ENCODE peak calls at places on chromosomes 11 and 22, in nine cellular contexts. B, S, K, R, Q, D, Y, U and T are unnamed samples.
A peak's percentile ranks its signal among the peaks of the same experiment; 100 is the strongest.

GRCh38 chr11:130644187-130644586 is 195.7 kb downstream of the ADAMTS15 start:
- DNase-seq in B (no peak), S (no peak), K (no peak), R (peak; percentile 72), Q (no peak), D (no peak), Y (no peak), U (no peak), T (no peak)

GRCh38 chr11:84468255-84468654 is 1158.9 kb downstream of the DLG2 start:
- DNase-seq in B (no peak), S (no peak), K (no peak), R (no peak), Q (no peak), D (no peak), Y (no peak), U (no peak), T (no peak)

GRCh38 chr11:74043450-74043849 is 34.6 kb upstream of the UCP3 start:
- DNase-seq in B (no peak), S (no peak), K (no peak), R (no peak), Q (no peak), D (no peak), Y (no peak), U (no peak), T (no peak)

GRCh38 chr22:30542811-30543188 is 3.7 kb downstream of the SEC14L6 start:
- DNase-seq in B (no peak), S (no peak), K (no peak), R (no peak), Q (no peak), D (no peak), Y (no peak), U (no peak), T (no peak)

GRCh38 chr11:110907629-110908028 is 195.4 kb upstream of the ARHGAP20 start:
- DNase-seq in B (no peak), S (no peak), K (no peak), R (no peak), Q (no peak), D (peak; percentile 90), Y (no peak), U (no peak), T (no peak)

GRCh38 chr11:92284107-92284506 is 59.5 kb downstream of the FAT3 start:
- DNase-seq in B (no peak), S (no peak), K (no peak), R (no peak), Q (no peak), D (no peak), Y (no peak), U (no peak), T (no peak)

GRCh38 chr11:108960498-108960897 is 295.6 kb downstream of the DDX10 start:
- DNase-seq in B (no peak), S (no peak), K (no peak), R (peak; percentile 37), Q (no peak), D (no peak), Y (no peak), U (no peak), T (no peak)

GRCh38 chr11:68911731-68912130 is 8.0 kb downstream of the IGHMBP2 start:
- DNase-seq in B (no peak), S (peak; percentile 29), K (no peak), R (no peak), Q (no peak), D (no peak), Y (no peak), U (no peak), T (no peak)

GRCh38 chr11:73989156-73989555 is 6.5 kb upstream of the UCP2 start:
- DNase-seq in B (no peak), S (no peak), K (no peak), R (no peak), Q (no peak), D (no peak), Y (no peak), U (no peak), T (no peak)

GRCh38 chr22:31323578-31324550 is 22.3 kb downstream of the PATZ1 start:
- DNase-seq in B (no peak), S (no peak), K (no peak), R (no peak), Q (no peak), D (no peak), Y (no peak), U (no peak), T (no peak)

GRCh38 chr11:12693485-12694181 is 19.4 kb downstream of the TEAD1 start:
- DNase-seq in B (no peak), S (peak; percentile 50), K (peak; percentile 79), R (no peak), Q (peak; percentile 38), D (peak; percentile 93), Y (peak; percentile 33), U (no peak), T (no peak)

GRCh38 chr11:85810871-85811611 is at the start of gene SYTL2:
- DNase-seq in B (peak; percentile 65), S (peak; percentile 78), K (peak; percentile 39), R (peak; percentile 86), Q (peak; percentile 75), D (peak; percentile 18), Y (peak; percentile 70), U (peak; percentile 80), T (peak; percentile 91)

GRCh38 chr11:130415719-130416536 is 12.5 kb downstream of the ADAMTS8 start:
- DNase-seq in B (no peak), S (no peak), K (no peak), R (no peak), Q (no peak), D (no peak), Y (no peak), U (no peak), T (no peak)

GRCh38 chr22:50217543-50218152 is 16.8 kb downstream of the SELENOO start:
- DNase-seq in B (no peak), S (peak; percentile 42), K (no peak), R (no peak), Q (no peak), D (no peak), Y (no peak), U (no peak), T (peak; percentile 40)

DNA sequence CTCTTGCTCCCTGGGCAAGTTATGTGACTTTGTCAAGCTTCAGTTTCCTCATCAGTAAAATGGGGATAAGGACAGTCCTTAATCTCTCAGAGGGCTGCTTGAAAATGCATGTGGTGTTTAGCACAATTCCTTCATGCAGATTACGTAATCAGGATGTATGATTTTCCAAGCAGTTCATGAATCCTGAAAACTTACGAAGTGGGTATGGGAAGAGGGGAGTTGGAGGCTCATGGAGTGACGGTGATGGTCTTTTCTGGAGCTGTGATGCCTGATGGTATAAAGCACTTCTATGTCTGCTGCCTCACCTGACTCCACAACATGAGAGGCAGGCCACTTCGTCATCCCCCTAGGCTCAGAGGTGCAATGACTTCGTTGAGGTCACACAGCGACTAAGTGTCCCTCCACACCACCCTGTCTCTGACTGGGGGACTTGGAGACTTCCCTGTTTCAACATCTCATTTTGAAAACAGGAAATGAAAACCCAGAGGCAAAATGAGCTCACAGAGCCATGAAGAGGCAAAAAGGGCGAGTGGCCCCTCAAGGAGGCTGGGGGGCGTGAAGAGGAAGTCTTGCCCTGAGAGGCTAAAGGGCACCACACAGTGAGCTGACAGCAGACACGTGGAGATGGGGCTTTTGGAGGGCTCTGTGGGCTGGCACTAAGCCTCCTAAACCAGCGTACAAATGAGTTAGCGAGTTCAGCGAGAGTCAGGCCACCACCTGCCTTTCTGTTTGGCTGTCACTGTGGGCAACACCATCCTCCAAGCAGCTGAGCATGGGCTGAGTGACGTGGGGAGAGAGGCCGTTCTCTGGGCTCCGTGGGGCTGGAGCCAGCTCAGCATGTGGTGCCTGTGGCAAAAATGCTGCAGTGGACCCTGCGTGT is 10.1 kb downstream of the MCM5 start:
- DNase-seq in B (no peak), S (peak; percentile 80), K (no peak), R (no peak), Q (no peak), D (no peak), Y (no peak), U (no peak), T (peak; percentile 86)
- H3K36me3 ChIP-seq in B (peaks cover 87% of the 10 kb centered on the region), S (peaks cover 90% of the 10 kb centered on the region), K (no peaks in the 10 kb centered on the region), R (peaks cover 93% of the 10 kb centered on the region), Q (peaks cover 17% of the 10 kb centered on the region), D (no peaks in the 10 kb centered on the region), Y (peaks cover 96% of the 10 kb centered on the region), U (no peaks in the 10 kb centered on the region), T (peaks cover 2% of the 10 kb centered on the region)

GRCh38 chr22:37150701-37151100 is 985 bp upstream of the IL2RB start:
- DNase-seq in B (no peak), S (no peak), K (no peak), R (no peak), Q (no peak), D (no peak), Y (no peak), U (no peak), T (no peak)

GRCh38 chr22:37148031-37148651 is 1.6 kb downstream of the IL2RB start:
- DNase-seq in B (no peak), S (no peak), K (no peak), R (no peak), Q (no peak), D (no peak), Y (no peak), U (no peak), T (no peak)

GRCh38 chr22:37147186-37147990 is 2.3 kb downstream of the IL2RB start:
- DNase-seq in B (no peak), S (no peak), K (no peak), R (no peak), Q (no peak), D (no peak), Y (no peak), U (no peak), T (no peak)

GRCh38 chr22:37146507-37147180 is 3.1 kb downstream of the IL2RB start:
- DNase-seq in B (no peak), S (no peak), K (no peak), R (no peak), Q (no peak), D (no peak), Y (no peak), U (no peak), T (peak; percentile 63)

GRCh38 chr22:37148742-37149665 is 712 bp downstream of the IL2RB start:
- DNase-seq in B (no peak), S (no peak), K (no peak), R (no peak), Q (no peak), D (no peak), Y (no peak), U (no peak), T (no peak)
- H3K27ac ChIP-seq in B (peak overlapping the region; percentile 90), S (peak overlapping the region; percentile 11), K (no peak overlapping the region), R (no peak overlapping the region), Q (no peak overlapping the region), D (no peak overlapping the region), Y (no peak overlapping the region), U (no peak overlapping the region), T (no peak overlapping the region)

GRCh38 chr11:120168960-120169681 is 31.2 kb upstream of the TRIM29 start:
- DNase-seq in B (no peak), S (peak; percentile 74), K (no peak), R (peak; percentile 89), Q (peak; percentile 74), D (peak; percentile 42), Y (peak; percentile 61), U (peak; percentile 81), T (peak; percentile 92)
- H3K4me3 ChIP-seq in B (no peak overlapping the region), S (peak overlapping the region; percentile 57), K (peak overlapping the region; percentile 38), R (peak overlapping the region; percentile 76), Q (peak overlapping the region; percentile 36), D (peak overlapping the region; percentile 52), Y (peak overlapping the region; percentile 66), U (peak overlapping the region; percentile 58), T (peak overlapping the region; percentile 24)

DNA sequence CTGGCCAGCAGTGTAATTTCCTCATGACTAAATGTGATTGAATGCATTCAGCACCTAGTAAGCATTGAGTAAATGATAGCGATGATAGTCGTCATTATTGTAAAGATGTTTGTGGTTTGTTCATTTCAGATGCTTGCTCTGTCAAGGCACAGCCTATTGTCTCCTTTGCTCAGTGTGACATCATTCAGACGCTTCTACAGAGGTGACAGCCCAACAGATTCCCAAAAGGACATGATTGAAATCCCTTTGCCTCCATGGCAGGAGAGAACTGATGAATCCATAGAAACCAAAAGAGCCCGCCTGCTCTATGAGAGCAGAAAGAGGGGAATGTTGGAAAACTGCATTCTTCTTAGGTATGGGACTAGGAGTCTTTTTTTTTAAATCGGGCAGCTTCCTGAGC is 7.6 kb downstream of the SDHAF2 start:
- DNase-seq in B (no peak), S (no peak), K (no peak), R (no peak), Q (no peak), D (no peak), Y (no peak), U (no peak), T (no peak)
- H3K36me3 ChIP-seq in B (peaks cover 51% of the 10 kb centered on the region), S (peaks cover 67% of the 10 kb centered on the region), K (no peaks in the 10 kb centered on the region), R (peaks cover 45% of the 10 kb centered on the region), Q (peaks cover 23% of the 10 kb centered on the region), D (peaks cover 33% of the 10 kb centered on the region), Y (peaks cover 44% of the 10 kb centered on the region), U (peaks cover 6% of the 10 kb centered on the region), T (peaks cover 6% of the 10 kb centered on the region)